ENCODE peak calls at places on chromosomes 7 and 10, in ten cellular contexts. D is brain microvascular endothelial cell; T is effector CD4-positive, alpha-beta T cell; J is Daoy; R is SHP77; H is right lobe of liver; P is colonic mucosa; I is amygdala; O is stimulated activated naive CD8-positive, alpha-beta T cell treated with anti-CD3 and anti-CD28 coated beads, Interleukin-15, Interleukin-2, amounts not matched to agents 100 U/mL and 50 U/mL, for 24 hours; U is GM23248. S is an unnamed sample.

GRCh38 chr10:34526758-34527730 is 288.1 kb downstream of the PARD3 start:
- DNase-seq in D (peak), T (no peak), J (peak), R (no peak), H (no peak), P (no peak), I (no peak), O (no peak), U (peak), S (no peak)

GRCh38 chr7:106205621-106206222 is 79.1 kb downstream of the NAMPT start:
- DNase-seq in D (peak), T (no peak), J (peak), R (no peak), H (no peak), P (no peak), I (no peak), O (no peak), U (peak), S (no peak)

GRCh38 chr7:55249332-55249731 is 115.8 kb upstream of the LANCL2 start:
- DNase-seq in D (no peak), T (no peak), J (no peak), R (no peak), H (no peak), P (no peak), I (no peak), O (no peak), U (no peak), S (no peak)

GRCh38 chr10:117366741-117367140 is 8.5 kb downstream of the PDZD8 start:
- DNase-seq in D (no peak), T (no peak), J (no peak), R (no peak), H (no peak), P (no peak), I (no peak), O (no peak), U (no peak), S (no peak)

GRCh38 chr10:59346321-59346720 is 16.0 kb downstream of the FAM13C start:
- DNase-seq in D (no peak), T (no peak), J (no peak), R (no peak), H (no peak), P (no peak), I (no peak), O (no peak), U (no peak), S (no peak)

GRCh38 chr7:154259396-154259795 is 207.2 kb downstream of the DPP6 start:
- DNase-seq in D (no peak), T (no peak), J (no peak), R (no peak), H (no peak), P (no peak), I (no peak), O (no peak), U (no peak), S (no peak)

GRCh38 chr10:78861456-78862327 is 207.1 kb upstream of the ZMIZ1 start:
- DNase-seq in D (no peak), T (no peak), J (no peak), R (peak), H (no peak), P (peak), I (no peak), O (no peak), U (peak), S (no peak)

GRCh38 chr10:28684986-28685580 is 7.8 kb downstream of the BAMBI start:
- DNase-seq in D (no peak), T (no peak), J (no peak), R (no peak), H (no peak), P (no peak), I (no peak), O (no peak), U (no peak), S (no peak)

GRCh38 chr7:73978681-73979563 is 49.1 kb upstream of the ELN start:
- DNase-seq in D (peak), T (no peak), J (peak), R (peak), H (peak), P (peak), I (no peak), O (peak), U (peak), S (no peak)

GRCh38 chr10:86849495-86849894 is 93.1 kb downstream of the BMPR1A start:
- DNase-seq in D (no peak), T (no peak), J (no peak), R (no peak), H (no peak), P (no peak), I (no peak), O (no peak), U (no peak), S (no peak)

GRCh38 chr10:71614946-71615345 is 104.6 kb downstream of the C10orf105 start:
- DNase-seq in D (no peak), T (no peak), J (no peak), R (no peak), H (no peak), P (no peak), I (no peak), O (no peak), U (no peak), S (no peak)

GRCh38 chr10:35353805-35354204 is 17.5 kb downstream of the CCNY start:
- DNase-seq in D (no peak), T (no peak), J (no peak), R (no peak), H (no peak), P (no peak), I (no peak), O (no peak), U (peak), S (no peak)

GRCh38 chr10:22321831-22322662 is 1.1 kb downstream of the BMI1 start:
- DNase-seq in D (no peak), T (no peak), J (peak), R (no peak), H (peak), P (peak), I (peak), O (peak), U (peak), S (no peak)

GRCh38 chr10:30751678-30752331 is 122.3 kb upstream of the LYZL2 start:
- DNase-seq in D (peak), T (peak), J (peak), R (peak), H (no peak), P (peak), I (peak), O (peak), U (peak), S (peak)

GRCh38 chr7:22672892-22673637 is 53.9 kb upstream of the IL6 start:
- DNase-seq in D (no peak), T (no peak), J (no peak), R (peak), H (no peak), P (no peak), I (no peak), O (no peak), U (no peak), S (no peak)

GRCh38 chr10:118955531-118956252 is 73.8 kb upstream of the NANOS1 start:
- DNase-seq in D (no peak), T (no peak), J (no peak), R (no peak), H (no peak), P (no peak), I (no peak), O (no peak), U (no peak), S (no peak)

GRCh38 chr10:2839081-2839725 is 228.1 kb upstream of the PFKP start:
- DNase-seq in D (no peak), T (no peak), J (peak), R (peak), H (no peak), P (peak), I (no peak), O (peak), U (peak), S (no peak)

GRCh38 chr10:31090894-31091607 is 59.4 kb upstream of the ZNF438 start:
- DNase-seq in D (peak), T (no peak), J (no peak), R (no peak), H (no peak), P (no peak), I (no peak), O (no peak), U (no peak), S (no peak)

GRCh38 chr10:68594405-68594804 is 34.3 kb downstream of the TET1 start:
- DNase-seq in D (peak), T (no peak), J (peak), R (no peak), H (no peak), P (no peak), I (no peak), O (no peak), U (peak), S (no peak)

GRCh38 chr10:73653701-73654100 is 2.1 kb downstream of the SYNPO2L start:
- DNase-seq in D (peak), T (no peak), J (peak), R (peak), H (no peak), P (no peak), I (no peak), O (no peak), U (no peak), S (no peak)

GRCh38 chr7:150420987-150421674 is 29.3 kb upstream of the GIMAP8 start:
- DNase-seq in D (peak), T (peak), J (peak), R (peak), H (peak), P (peak), I (peak), O (peak), U (peak), S (peak)

GRCh38 chr7:47266131-47266706 is 315.7 kb downstream of the TNS3 start:
- DNase-seq in D (peak), T (no peak), J (peak), R (peak), H (peak), P (peak), I (peak), O (peak), U (peak), S (no peak)

GRCh38 chr7:77570330-77571011 is 33.4 kb downstream of the PTPN12 start:
- DNase-seq in D (peak), T (no peak), J (peak), R (no peak), H (no peak), P (no peak), I (no peak), O (no peak), U (peak), S (no peak)

GRCh38 chr10:109922353-109922975 is 847 bp downstream of the XPNPEP1 start:
- DNase-seq in D (no peak), T (no peak), J (no peak), R (no peak), H (no peak), P (no peak), I (no peak), O (no peak), U (peak), S (no peak)

GRCh38 chr7:122055072-122055471 is 89.0 kb downstream of the AASS start:
- DNase-seq in D (no peak), T (no peak), J (no peak), R (no peak), H (no peak), P (no peak), I (no peak), O (no peak), U (no peak), S (no peak)

GRCh38 chr7:30563326-30563942 is 31.2 kb upstream of the GARS1 start:
- DNase-seq in D (peak), T (no peak), J (peak), R (no peak), H (no peak), P (no peak), I (no peak), O (no peak), U (peak), S (no peak)

GRCh38 chr7:104931181-104931781 is 82.7 kb upstream of the KMT2E start:
- DNase-seq in D (no peak), T (no peak), J (no peak), R (peak), H (peak), P (peak), I (no peak), O (no peak), U (no peak), S (no peak)

GRCh38 chr7:2012044-2012900 is 220.5 kb downstream of the MAD1L1 start:
- DNase-seq in D (no peak), T (no peak), J (no peak), R (peak), H (no peak), P (no peak), I (no peak), O (no peak), U (no peak), S (no peak)

GRCh38 chr7:24827027-24827426 is 69.8 kb upstream of the GSDME start:
- DNase-seq in D (no peak), T (no peak), J (no peak), R (no peak), H (no peak), P (no peak), I (no peak), O (no peak), U (no peak), S (no peak)

GRCh38 chr10:110568055-110568735 is 700 bp downstream of the SMC3 start:
- DNase-seq in D (no peak), T (peak), J (peak), R (no peak), H (no peak), P (peak), I (peak), O (peak), U (peak), S (peak)

GRCh38 chr10:52213511-52213831 is 100.6 kb upstream of the DKK1 start:
- DNase-seq in D (peak), T (no peak), J (peak), R (no peak), H (no peak), P (peak), I (no peak), O (no peak), U (peak), S (no peak)

GRCh38 chr10:3877092-3878000 is 92.3 kb upstream of the KLF6 start:
- DNase-seq in D (no peak), T (no peak), J (peak), R (no peak), H (no peak), P (no peak), I (no peak), O (no peak), U (peak), S (no peak)

GRCh38 chr7:29852457-29852856 is 46.1 kb downstream of the WIPF3 start:
- DNase-seq in D (no peak), T (no peak), J (no peak), R (no peak), H (no peak), P (no peak), I (no peak), O (no peak), U (no peak), S (no peak)

GRCh38 chr7:74364061-74364460 is 74.9 kb downstream of the CLIP2 start:
- DNase-seq in D (no peak), T (no peak), J (no peak), R (peak), H (no peak), P (no peak), I (no peak), O (no peak), U (peak), S (no peak)

GRCh38 chr10:61896854-61897661 is 4.4 kb upstream of the ARID5B start:
- DNase-seq in D (peak), T (peak), J (peak), R (no peak), H (peak), P (peak), I (peak), O (peak), U (peak), S (no peak)

GRCh38 chr10:43957267-43958070 is 308.8 kb upstream of the ZNF32 start:
- DNase-seq in D (no peak), T (no peak), J (no peak), R (no peak), H (no peak), P (no peak), I (no peak), O (no peak), U (no peak), S (no peak)